ENCODE peak calls at places on chromosomes 1 and 21, in eight cellular contexts. K is AG10803, Z is neural crest cell, E is heart left ventricle, J is H1, G is GM13976, O is tibial nerve, L is endothelial cell. D is an unnamed sample.

GRCh38 chr1:47934243-47934805 is 62.9 kb downstream of the TRABD2B start:
- DNase-seq in K (peak), Z (no peak), E (peak), J (no peak), G (no peak), O (peak), L (no peak), D (no peak)

GRCh38 chr1:99173282-99173681 is 91.0 kb upstream of the PLPPR4 start:
- DNase-seq in K (peak), Z (no peak), E (no peak), J (no peak), G (no peak), O (no peak), L (no peak), D (no peak)

GRCh38 chr1:186617860-186618780 is 62.1 kb downstream of the PTGS2 start:
- DNase-seq in K (peak), Z (no peak), E (peak), J (no peak), G (peak), O (peak), L (no peak), D (no peak)

GRCh38 chr1:170176772-170177171 is 31.0 kb downstream of the NTMT2 start:
- DNase-seq in K (no peak), Z (no peak), E (no peak), J (no peak), G (no peak), O (no peak), L (no peak), D (no peak)

GRCh38 chr1:160708821-160709220 is 2.8 kb downstream of the CD48 start:
- DNase-seq in K (no peak), Z (no peak), E (no peak), J (no peak), G (no peak), O (no peak), L (no peak), D (no peak)

GRCh38 chr1:222124602-222125001 is 382.7 kb upstream of the DUSP10 start:
- DNase-seq in K (no peak), Z (no peak), E (no peak), J (no peak), G (no peak), O (no peak), L (no peak), D (no peak)

GRCh38 chr1:212699839-212700596 is at the start of gene BATF3:
- DNase-seq in K (peak), Z (peak), E (peak), J (no peak), G (peak), O (peak), L (peak), D (peak)

GRCh38 chr1:203455706-203456105 is 19.9 kb upstream of the PRELP start:
- DNase-seq in K (no peak), Z (no peak), E (no peak), J (no peak), G (no peak), O (no peak), L (no peak), D (peak)

GRCh38 chr1:221022331-221022730 is 143.1 kb downstream of the HLX start:
- DNase-seq in K (peak), Z (no peak), E (no peak), J (no peak), G (no peak), O (no peak), L (no peak), D (no peak)

GRCh38 chr1:155856975-155857930 is at the start of gene GON4L:
- DNase-seq in K (peak), Z (peak), E (peak), J (peak), G (peak), O (peak), L (peak), D (peak)

GRCh38 chr1:85289848-85290335 is 13.5 kb upstream of the BCL10 start:
- DNase-seq in K (no peak), Z (no peak), E (no peak), J (no peak), G (no peak), O (no peak), L (no peak), D (no peak)

GRCh38 chr1:214318956-214319355 is 38.0 kb downstream of the SMYD2 start:
- DNase-seq in K (no peak), Z (no peak), E (no peak), J (no peak), G (no peak), O (no peak), L (no peak), D (no peak)

GRCh38 chr1:108012553-108012952 is 47.6 kb upstream of the VAV3 start:
- DNase-seq in K (no peak), Z (no peak), E (no peak), J (no peak), G (no peak), O (no peak), L (no peak), D (no peak)

GRCh38 chr1:161986328-161986727 is 37.3 kb downstream of the OLFML2B start:
- DNase-seq in K (peak), Z (no peak), E (no peak), J (no peak), G (no peak), O (no peak), L (no peak), D (no peak)

GRCh38 chr1:228867093-228867950 is 132.0 kb downstream of the RHOU start:
- DNase-seq in K (no peak), Z (no peak), E (no peak), J (no peak), G (no peak), O (no peak), L (no peak), D (peak)

GRCh38 chr1:109498161-109498801 is 4.4 kb downstream of the CYB561D1 start:
- DNase-seq in K (no peak), Z (peak), E (no peak), J (no peak), G (no peak), O (no peak), L (peak), D (no peak)

GRCh38 chr1:97050501-97050900 is 328.9 kb downstream of the PTBP2 start:
- DNase-seq in K (peak), Z (no peak), E (no peak), J (no peak), G (peak), O (no peak), L (peak), D (no peak)

GRCh38 chr21:29130234-29130993 is at the start of gene MAP3K7CL:
- DNase-seq in K (peak), Z (no peak), E (peak), J (no peak), G (no peak), O (peak), L (no peak), D (no peak)

GRCh38 chr1:1358433-1359201 is at the start of gene MXRA8:
- DNase-seq in K (peak), Z (no peak), E (peak), J (no peak), G (no peak), O (peak), L (no peak), D (no peak)

GRCh38 chr1:30472526-30472925 is 250.9 kb downstream of the MATN1 start:
- DNase-seq in K (no peak), Z (no peak), E (no peak), J (no peak), G (no peak), O (no peak), L (no peak), D (no peak)

GRCh38 chr1:189658381-189658780 is 819.3 kb downstream of the BRINP3 start:
- DNase-seq in K (no peak), Z (no peak), E (no peak), J (no peak), G (no peak), O (no peak), L (no peak), D (no peak)

GRCh38 chr1:29290414-29290980 is 54.2 kb downstream of the PTPRU start:
- DNase-seq in K (peak), Z (no peak), E (no peak), J (no peak), G (no peak), O (no peak), L (no peak), D (no peak)

GRCh38 chr1:7781923-7782495 is 2.1 kb upstream of the PER3 start:
- DNase-seq in K (no peak), Z (no peak), E (no peak), J (no peak), G (no peak), O (no peak), L (no peak), D (no peak)

GRCh38 chr1:205064741-205065316 is 19.4 kb downstream of the TMEM81 start:
- DNase-seq in K (no peak), Z (no peak), E (no peak), J (no peak), G (no peak), O (no peak), L (no peak), D (no peak)

GRCh38 chr1:31196685-31197084 is 43.0 kb downstream of the NKAIN1 start:
- DNase-seq in K (peak), Z (no peak), E (no peak), J (no peak), G (no peak), O (no peak), L (no peak), D (no peak)

GRCh38 chr1:220144051-220144450 is 50.1 kb downstream of the IARS2 start:
- DNase-seq in K (no peak), Z (no peak), E (no peak), J (no peak), G (no peak), O (no peak), L (no peak), D (no peak)

GRCh38 chr1:35808376-35809155 is 750 bp downstream of the AGO4 start:
- DNase-seq in K (peak), Z (peak), E (peak), J (no peak), G (peak), O (no peak), L (peak), D (no peak)

GRCh38 chr1:99327357-99327756 is 63.1 kb downstream of the PLPPR4 start:
- DNase-seq in K (no peak), Z (no peak), E (no peak), J (no peak), G (no peak), O (no peak), L (no peak), D (no peak)

GRCh38 chr1:19033926-19034680 is 77.6 kb upstream of the IFFO2 start:
- DNase-seq in K (peak), Z (no peak), E (no peak), J (no peak), G (peak), O (no peak), L (no peak), D (no peak)

GRCh38 chr1:74317663-74318062 is 82.5 kb downstream of the TNNI3K start:
- DNase-seq in K (no peak), Z (no peak), E (no peak), J (no peak), G (no peak), O (no peak), L (no peak), D (no peak)

GRCh38 chr21:42844411-42845113 is 34.8 kb downstream of the WDR4 start:
- DNase-seq in K (no peak), Z (no peak), E (peak), J (no peak), G (no peak), O (no peak), L (no peak), D (no peak)

GRCh38 chr21:41678944-41679343 is 87.9 kb downstream of the RIPK4 start:
- DNase-seq in K (peak), Z (peak), E (peak), J (peak), G (no peak), O (peak), L (peak), D (no peak)

GRCh38 chr1:2431503-2431902 is 19.1 kb upstream of the PEX10 start:
- DNase-seq in K (no peak), Z (no peak), E (no peak), J (no peak), G (no peak), O (no peak), L (no peak), D (no peak)

GRCh38 chr1:2429780-2430591 is 17.6 kb upstream of the PEX10 start:
- DNase-seq in K (no peak), Z (no peak), E (no peak), J (no peak), G (no peak), O (no peak), L (no peak), D (no peak)

GRCh38 chr1:2432519-2432918 is 20.2 kb upstream of the PEX10 start:
- DNase-seq in K (no peak), Z (no peak), E (no peak), J (no peak), G (no peak), O (no peak), L (no peak), D (no peak)

GRCh38 chr1:2430592-2430973 is 18.2 kb upstream of the PEX10 start:
- DNase-seq in K (no peak), Z (no peak), E (no peak), J (no peak), G (no peak), O (no peak), L (no peak), D (no peak)

DNA sequence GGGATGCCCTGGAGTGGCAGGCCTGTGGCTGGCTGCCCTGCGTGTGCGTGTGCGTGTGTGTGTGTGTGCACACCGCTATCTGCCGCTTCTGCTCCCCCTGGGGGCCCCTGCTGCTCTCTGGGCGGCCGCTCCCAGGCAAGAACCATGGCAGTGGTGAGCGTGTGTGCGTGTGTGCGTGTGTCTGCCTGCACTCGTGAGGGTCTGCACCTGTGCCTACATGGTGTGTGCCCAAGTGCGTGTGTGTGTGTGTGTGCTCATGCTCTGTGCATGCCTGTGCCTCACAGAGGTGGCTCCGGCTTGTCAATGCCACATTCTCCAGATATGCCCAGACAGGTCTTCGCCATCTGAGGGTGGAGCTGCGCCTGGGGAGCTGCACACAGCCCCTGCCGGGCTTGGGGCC is 18.7 kb upstream of the PEX10 start:
- DNase-seq in K (no peak), Z (no peak), E (no peak), J (no peak), G (no peak), O (no peak), L (no peak), D (no peak)
- TF ChIP-seq CTCF in K (no peak), Z (no peak), E (no peak), J (no peak), G (no peak), O (no peak), L (no peak), D (no peak)

GRCh38 chr1:184677344-184677743 is 77.3 kb downstream of the EDEM3 start:
- DNase-seq in K (no peak), Z (no peak), E (no peak), J (no peak), G (no peak), O (no peak), L (no peak), D (no peak)
- TF ChIP-seq CTCF in K (no peak), Z (no peak), E (no peak), J (no peak), G (no peak), O (no peak), L (no peak), D (no peak)

DNA sequence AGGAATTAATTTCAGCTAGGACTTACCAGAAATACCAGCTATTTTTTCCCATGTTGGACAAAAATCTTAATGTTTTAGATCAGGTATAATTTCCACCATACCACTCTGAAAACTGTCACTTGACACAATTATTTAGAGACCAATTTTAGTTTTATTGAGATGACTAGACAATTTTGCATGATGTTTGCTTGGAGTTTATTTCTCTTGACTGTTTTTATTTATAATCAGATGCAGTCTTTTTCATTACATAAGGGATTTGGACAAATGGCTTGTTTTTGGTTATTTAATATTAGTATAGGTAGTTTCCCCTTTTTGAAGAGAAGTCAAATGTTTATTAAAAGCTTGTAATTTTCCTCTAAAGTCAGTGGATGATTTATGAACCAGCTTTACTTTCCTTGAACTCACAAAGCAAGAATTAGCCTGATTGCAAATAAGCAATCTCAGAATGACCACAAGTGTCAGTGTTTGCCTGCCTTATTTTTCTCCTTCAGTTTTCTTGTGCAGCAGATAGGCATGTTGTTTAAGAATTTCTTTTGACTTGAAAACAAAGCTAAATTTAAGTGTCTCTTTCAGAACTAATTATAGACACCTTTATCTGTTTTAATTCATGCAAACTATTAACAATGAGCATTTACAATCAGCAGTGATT is 3.8 kb upstream of the B3GALT2 start:
- DNase-seq in K (peak), Z (no peak), E (no peak), J (no peak), G (no peak), O (no peak), L (no peak), D (no peak)
- TF ChIP-seq CTCF in K (peak), Z (peak), E (peak), J (no peak), G (no peak), O (peak), L (no peak), D (peak)

DNA sequence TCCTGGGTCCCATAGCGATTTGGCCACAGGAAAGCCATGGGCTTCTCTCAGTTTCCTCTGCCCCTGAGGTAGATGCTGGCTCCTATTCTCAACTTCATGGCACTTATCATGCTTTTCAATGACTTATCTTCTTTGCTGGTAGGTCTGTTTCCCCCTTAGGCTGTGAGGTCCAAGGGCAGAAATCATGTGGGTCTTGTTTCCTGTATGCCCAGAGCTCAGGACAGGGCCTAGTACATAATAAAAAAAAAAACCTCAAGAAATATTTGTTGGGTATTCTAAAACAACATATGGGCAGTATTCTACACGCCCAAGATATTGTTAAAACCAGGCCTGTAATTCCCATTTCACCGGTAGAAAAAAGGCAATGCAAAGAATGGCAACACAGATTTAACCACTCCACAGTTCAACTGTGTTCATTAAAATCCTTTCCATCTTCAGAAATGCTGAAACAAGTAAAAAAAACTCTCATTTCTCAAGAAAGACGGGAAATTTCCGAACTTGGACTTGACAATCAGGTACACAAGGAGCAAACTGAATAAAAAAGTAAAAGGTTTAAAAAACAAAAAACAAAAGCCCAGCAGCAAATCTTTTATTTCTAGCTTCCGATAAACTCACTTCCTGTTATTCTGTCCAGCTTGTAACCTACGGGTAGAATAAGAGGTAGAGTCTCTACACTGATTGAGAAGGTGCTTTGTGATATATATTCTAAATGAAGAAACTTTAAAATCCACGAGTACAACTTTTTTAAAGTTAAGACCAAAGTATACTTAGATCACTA is 6.3 kb upstream of the TDRD10 start:
- DNase-seq in K (no peak), Z (no peak), E (no peak), J (no peak), G (no peak), O (no peak), L (no peak), D (no peak)
- TF ChIP-seq CTCF in K (no peak), Z (no peak), E (no peak), J (no peak), G (no peak), O (no peak), L (no peak), D (no peak)

GRCh38 chr21:32455548-32455947 is 43.0 kb downstream of the EVA1C start:
- DNase-seq in K (no peak), Z (no peak), E (no peak), J (no peak), G (no peak), O (no peak), L (no peak), D (no peak)

GRCh38 chr21:32456497-32456918 is 44.0 kb downstream of the EVA1C start:
- DNase-seq in K (peak), Z (no peak), E (no peak), J (no peak), G (no peak), O (peak), L (no peak), D (no peak)

GRCh38 chr21:32459972-32460371 is 47.5 kb downstream of the EVA1C start:
- DNase-seq in K (peak), Z (no peak), E (no peak), J (no peak), G (no peak), O (no peak), L (no peak), D (no peak)

GRCh38 chr21:32457962-32458361 is 45.5 kb downstream of the EVA1C start:
- DNase-seq in K (no peak), Z (no peak), E (no peak), J (no peak), G (no peak), O (no peak), L (no peak), D (no peak)

DNA sequence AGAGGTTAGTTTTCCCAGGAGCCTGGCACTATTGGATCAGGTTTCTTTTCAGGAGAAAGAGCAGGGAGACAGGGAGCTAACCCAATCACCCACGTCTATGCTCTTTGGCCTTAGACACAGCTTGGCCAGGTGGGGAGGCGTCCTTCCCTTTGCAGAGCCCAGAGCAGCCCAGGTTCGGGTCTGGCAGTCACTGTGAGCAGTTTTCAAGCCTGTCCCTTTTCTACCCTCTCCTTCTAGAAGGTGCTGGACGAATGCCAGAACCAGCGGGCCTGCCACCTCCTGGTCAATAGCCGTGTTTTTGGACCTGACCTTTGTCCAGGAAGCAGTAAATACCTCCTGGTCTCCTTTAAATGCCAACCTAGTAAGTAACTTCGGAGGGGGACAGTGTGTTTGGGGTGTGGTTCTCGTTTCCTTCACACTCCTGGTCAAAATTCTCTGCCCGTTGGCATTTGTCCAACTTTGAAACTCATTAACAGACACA is 44.9 kb downstream of the EVA1C start:
- DNase-seq in K (peak), Z (no peak), E (peak), J (no peak), G (no peak), O (peak), L (no peak), D (no peak)
- TF ChIP-seq CTCF in K (no peak), Z (no peak), E (peak), J (no peak), G (no peak), O (no peak), L (no peak), D (no peak)